ENCODE peak calls at places on chromosomes 11 and 22, in ten cellular contexts. M, C, V, D, W, S, Z, T, I and Y are unnamed samples.

GRCh38 chr11:31671681-31672080 is 139.4 kb downstream of the PAX6 start:
- DNase-seq in S (no peak), W (no peak), M (no peak), D (no peak), C (no peak), I (no peak), V (no peak), Z (no peak), T (no peak), Y (no peak)

GRCh38 chr11:74357449-74357848 is 40.8 kb downstream of the PGM2L1 start:
- DNase-seq in I (no peak), S (no peak), Z (no peak), W (no peak), V (no peak), T (no peak), C (no peak), D (no peak), M (no peak), Y (no peak)

GRCh38 chr22:39598017-39598965 is 27.7 kb downstream of the CACNA1I start:
- DNase-seq in V (peak), S (no peak), C (peak), W (peak), D (no peak), M (peak), I (peak), Z (peak), T (no peak), Y (no peak)

GRCh38 chr22:37758698-37759097 is 49.0 kb upstream of the GCAT start:
- DNase-seq in D (no peak), W (no peak), S (no peak), T (no peak), I (no peak), C (no peak), V (no peak), Z (no peak), M (no peak), Y (no peak)

GRCh38 chr22:19605508-19606331 is 81.5 kb upstream of the CLDN5 start:
- DNase-seq in W (no peak), I (no peak), V (no peak), M (no peak), D (no peak), S (no peak), C (no peak), T (peak), Z (no peak), Y (no peak)

GRCh38 chr11:4164884-4165590 is 70.4 kb downstream of the RRM1 start:
- DNase-seq in S (no peak), C (no peak), Z (no peak), W (no peak), V (no peak), T (no peak), M (no peak), D (no peak), I (no peak), Y (no peak)

GRCh38 chr11:113305440-113306336 is 8.7 kb upstream of the TTC12 start:
- DNase-seq in M (peak), V (peak), W (peak), S (peak), C (peak), D (peak), I (peak), Z (peak), T (peak), Y (peak)

GRCh38 chr22:42837556-42837955 is 19.5 kb downstream of the ARFGAP3 start:
- DNase-seq in D (no peak), M (no peak), Z (no peak), I (no peak), T (no peak), W (no peak), C (no peak), V (no peak), S (no peak), Y (no peak)

GRCh38 chr11:73121692-73122091 is 20.4 kb downstream of the FCHSD2 start:
- DNase-seq in W (no peak), D (no peak), S (no peak), I (no peak), Z (no peak), V (no peak), T (no peak), M (no peak), C (no peak), Y (no peak)

GRCh38 chr22:40403141-40403540 is 32.7 kb downstream of the SGSM3 start:
- DNase-seq in S (no peak), C (no peak), T (no peak), Z (no peak), W (no peak), D (no peak), M (no peak), V (no peak), I (no peak), Y (peak)

GRCh38 chr11:57322881-57323467 is 1.8 kb downstream of the TNKS1BP1 start:
- DNase-seq in V (peak), I (no peak), M (no peak), D (no peak), W (no peak), Z (no peak), T (no peak), S (no peak), C (peak), Y (no peak)

GRCh38 chr11:88335284-88335683 is 2.3 kb downstream of the CTSC start:
- DNase-seq in S (no peak), V (no peak), C (no peak), M (no peak), T (no peak), D (no peak), Z (no peak), I (no peak), W (no peak), Y (no peak)

GRCh38 chr11:17498475-17498874 is 21.8 kb upstream of the ABCC8 start:
- DNase-seq in I (peak), S (no peak), V (peak), M (no peak), Z (no peak), T (no peak), C (peak), D (no peak), W (no peak), Y (no peak)

GRCh38 chr11:20021212-20021611 is 139.1 kb downstream of the DBX1 start:
- DNase-seq in C (no peak), M (no peak), Z (no peak), I (no peak), T (no peak), D (no peak), V (no peak), W (no peak), S (no peak), Y (no peak)
- H3K27ac ChIP-seq in C (no peak), M (no peak), Z (no peak), I (no peak), T (no peak), D (peak), V (no peak), W (no peak), S (no peak), Y (no peak)

GRCh38 chr11:70270877-70271634 is 566 bp downstream of the PPFIA1 start:
- DNase-seq in M (peak), D (peak), S (peak), I (peak), T (peak), C (peak), W (peak), V (peak), Z (peak), Y (peak)

GRCh38 chr11:70271635-70271953 is 1.1 kb downstream of the PPFIA1 start:
- DNase-seq in S (no peak), Z (no peak), V (no peak), M (no peak), T (no peak), I (no peak), W (no peak), D (no peak), C (no peak), Y (no peak)

GRCh38 chr11:70270104-70270876 is at the start of gene PPFIA1:
- DNase-seq in Z (peak), I (peak), M (peak), V (peak), S (peak), D (peak), C (peak), T (peak), W (peak), Y (peak)

GRCh38 chr11:70268526-70268925 is 2.0 kb upstream of the PPFIA1 start:
- DNase-seq in Z (no peak), W (no peak), I (peak), V (no peak), S (no peak), C (no peak), M (no peak), D (no peak), T (no peak), Y (no peak)

GRCh38 chr11:70272009-70272408 is 1.5 kb downstream of the PPFIA1 start:
- DNase-seq in C (no peak), I (peak), V (no peak), S (no peak), T (no peak), D (no peak), W (no peak), Z (no peak), M (no peak), Y (no peak)
- H3K4me3 ChIP-seq in C (no peak), I (no peak), V (peak), S (peak), T (peak), D (no peak), W (no peak), Z (no peak), M (peak), Y (no peak)

GRCh38 chr22:36289406-36289870 is 36.5 kb downstream of the APOL1 start:
- DNase-seq in Z (peak), C (no peak), D (no peak), S (no peak), T (no peak), V (no peak), I (no peak), M (no peak), W (no peak), Y (no peak)
- H3K27ac ChIP-seq in Z (no peak), C (no peak), D (no peak), S (no peak), T (no peak), V (no peak), I (no peak), M (no peak), W (peak), Y (no peak)

GRCh38 chr11:60455531-60456042 is at the start of gene MS4A1:
- DNase-seq in V (no peak), W (no peak), C (no peak), Z (no peak), M (no peak), I (no peak), D (no peak), S (no peak), T (no peak), Y (no peak)
- H3K4me3 ChIP-seq in V (no peak), W (no peak), C (no peak), Z (no peak), M (no peak), I (peak), D (no peak), S (no peak), T (no peak), Y (no peak)

DNA sequence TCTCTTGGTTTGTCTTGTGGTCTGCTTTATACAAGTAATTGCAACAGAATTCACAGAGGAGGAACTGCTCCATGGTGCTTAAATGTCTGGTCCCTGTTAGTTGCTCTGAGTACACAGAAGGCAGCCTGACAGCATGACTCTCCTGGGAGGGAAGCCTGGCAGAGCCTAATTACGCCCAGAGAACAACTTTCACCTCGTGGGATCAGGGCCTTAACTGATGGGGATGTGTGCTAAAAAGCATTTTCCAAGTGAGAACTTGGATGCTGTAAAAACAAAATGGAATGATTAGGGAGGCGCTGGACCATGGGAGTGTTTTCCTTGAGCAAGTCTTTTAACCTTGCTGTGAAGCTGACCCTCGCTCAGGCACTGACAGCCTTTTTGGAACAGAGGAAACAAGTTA is 154.0 kb upstream of the TENM4 start:
- DNase-seq in S (no peak), I (no peak), T (no peak), Z (no peak), C (no peak), D (no peak), M (no peak), W (no peak), V (no peak), Y (no peak)
- H3K27ac ChIP-seq in S (no peak), I (no peak), T (no peak), Z (no peak), C (no peak), D (no peak), M (no peak), W (no peak), V (no peak), Y (no peak)

DNA sequence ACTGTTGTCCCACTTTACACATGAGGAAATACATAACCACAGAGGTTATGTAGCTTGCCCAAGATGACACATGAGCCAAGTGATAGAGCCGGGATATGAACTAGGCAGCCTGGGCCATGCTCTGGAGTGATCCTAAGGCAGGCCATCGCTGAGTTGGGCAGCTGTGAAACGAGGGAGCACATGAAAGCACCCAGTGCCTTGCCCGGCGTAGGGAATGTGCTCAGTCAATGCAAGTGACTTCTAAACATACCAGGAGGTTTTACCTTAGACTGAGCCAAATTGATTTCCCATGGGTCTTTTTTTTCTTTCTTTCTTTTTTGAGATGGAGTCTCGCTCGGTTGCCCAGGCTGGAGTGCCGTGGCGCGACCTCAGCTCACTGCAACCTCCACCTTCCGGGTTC is 10.5 kb downstream of the GRIK4 start:
- DNase-seq in Z (no peak), T (no peak), M (no peak), I (peak), W (no peak), C (no peak), S (no peak), D (no peak), V (no peak), Y (no peak)
- H3K4me3 ChIP-seq in Z (no peak), T (no peak), M (no peak), I (no peak), W (no peak), C (no peak), S (no peak), D (no peak), V (no peak), Y (no peak)

GRCh38 chr11:118411523-118411922 is 10.1 kb downstream of the ATP5MG start:
- DNase-seq in V (peak), S (no peak), M (no peak), D (no peak), Z (no peak), T (no peak), W (no peak), I (no peak), C (no peak), Y (no peak)
- H3K27ac ChIP-seq in V (no peak), S (peak), M (no peak), D (no peak), Z (no peak), T (no peak), W (no peak), I (no peak), C (no peak), Y (no peak)

GRCh38 chr22:50530280-50530856 is 556 bp upstream of the TYMP start:
- DNase-seq in D (no peak), W (peak), C (no peak), M (peak), S (peak), I (peak), T (peak), V (peak), Z (peak), Y (peak)
- H3K4me3 ChIP-seq in D (peak), W (peak), C (no peak), M (peak), S (peak), I (peak), T (peak), V (peak), Z (peak), Y (peak)

GRCh38 chr11:11312738-11313137 is 40.3 kb downstream of the CSNK2A3 start:
- DNase-seq in Z (no peak), C (no peak), S (no peak), D (no peak), W (no peak), M (no peak), T (no peak), V (no peak), I (no peak), Y (no peak)

GRCh38 chr11:11313426-11313825 is 39.6 kb downstream of the CSNK2A3 start:
- DNase-seq in C (no peak), I (no peak), M (no peak), T (peak), Z (peak), S (no peak), V (no peak), W (no peak), D (no peak), Y (peak)

GRCh38 chr11:11316651-11317050 is 36.4 kb downstream of the CSNK2A3 start:
- DNase-seq in S (no peak), T (no peak), C (no peak), I (no peak), W (no peak), Z (no peak), D (no peak), M (no peak), V (no peak), Y (no peak)

GRCh38 chr11:11311169-11311568 is 41.9 kb downstream of the CSNK2A3 start:
- DNase-seq in D (no peak), I (no peak), T (no peak), Z (no peak), S (no peak), M (no peak), W (no peak), C (no peak), V (no peak), Y (no peak)

DNA sequence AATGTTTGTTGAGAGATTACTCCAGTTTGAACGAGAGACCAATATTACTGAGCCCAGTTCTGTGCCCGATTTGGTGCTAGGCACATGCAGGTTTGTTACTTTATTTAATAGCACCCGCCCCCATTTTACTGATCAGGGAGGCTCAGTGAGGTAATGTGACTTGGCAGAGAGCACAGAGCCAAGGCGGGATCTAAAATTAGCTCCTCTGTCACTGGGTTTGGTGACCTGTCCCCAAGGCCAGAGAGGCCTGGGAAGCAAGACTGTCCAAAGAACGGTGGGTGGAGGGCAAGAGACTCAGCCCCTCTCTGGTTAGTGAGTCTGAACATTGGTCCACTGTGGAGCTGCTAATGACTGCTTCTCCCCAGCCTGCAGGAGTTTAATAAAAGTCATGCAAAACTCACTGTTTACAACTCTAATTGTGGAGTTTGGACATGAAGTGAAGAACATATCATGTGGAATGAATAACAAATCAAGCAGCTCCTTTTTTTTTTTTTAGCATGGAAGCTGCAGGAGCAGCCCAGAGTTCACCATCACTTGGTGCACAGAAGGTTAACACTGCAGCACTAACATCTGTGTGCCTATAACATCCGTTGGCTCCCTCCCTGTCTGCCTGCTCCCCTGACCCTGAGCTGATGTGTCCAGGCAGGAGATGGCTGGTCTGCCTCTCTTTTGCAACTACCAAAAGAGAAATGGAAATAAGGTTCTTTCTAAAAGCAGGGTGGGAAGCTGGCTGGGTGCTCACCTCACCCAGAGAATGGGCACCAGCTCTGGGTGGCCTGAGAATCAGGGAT is 39.0 kb downstream of the CSNK2A3 start:
- DNase-seq in Z (no peak), M (no peak), C (no peak), D (no peak), S (no peak), I (no peak), T (peak), V (no peak), W (no peak), Y (peak)
- H3K27ac ChIP-seq in Z (peak), M (peak), C (no peak), D (no peak), S (peak), I (no peak), T (peak), V (no peak), W (no peak), Y (peak)

GRCh38 chr11:29685361-29685760 is 331.5 kb downstream of the KCNA4 start:
- DNase-seq in T (no peak), D (no peak), W (no peak), C (no peak), I (no peak), S (no peak), Z (no peak), V (peak), M (no peak), Y (no peak)
- H3K4me3 ChIP-seq in T (no peak), D (no peak), W (no peak), C (no peak), I (no peak), S (no peak), Z (no peak), V (no peak), M (no peak), Y (no peak)